ENCODE peak calls at places on chromosomes 7 and 10, in five cellular contexts. Y is ovary, H is esophagus squamous epithelium, E is sigmoid colon, X is colonic mucosa. M is an unnamed sample.

GRCh38 chr10:91090761-91091529 is 129.5 kb upstream of the PCGF5 start:
- DNase-seq in Y (no peak), H (no peak), E (no peak), X (no peak), M (peak)

GRCh38 chr10:102967123-102967522 is 49.0 kb downstream of the CNNM2 start:
- DNase-seq in X (no peak), Y (no peak), E (no peak), H (no peak), M (no peak)

GRCh38 chr10:5396545-5396944 is 8.1 kb downstream of the TUBAL3 start:
- DNase-seq in Y (no peak), E (no peak), H (no peak), X (no peak), M (no peak)

GRCh38 chr10:133475821-133476640 is 22.3 kb downstream of the SCART1 start:
- DNase-seq in H (no peak), Y (no peak), X (no peak), E (no peak), M (no peak)

GRCh38 chr10:45470098-45471012 is 96.3 kb downstream of the ALOX5 start:
- DNase-seq in H (no peak), Y (no peak), E (no peak), X (no peak), M (peak)

GRCh38 chr10:68153473-68154210 is 44.4 kb downstream of the MYPN start:
- DNase-seq in X (peak), E (no peak), Y (no peak), H (no peak), M (peak)

GRCh38 chr7:155665957-155666287 is 21.5 kb downstream of the RBM33 start:
- DNase-seq in H (no peak), X (no peak), Y (no peak), E (no peak), M (peak)

GRCh38 chr10:132709471-132709951 is 76.4 kb downstream of the NKX6-2 start:
- DNase-seq in Y (no peak), H (no peak), X (no peak), E (peak), M (no peak)

GRCh38 chr10:117503170-117503885 is 39.2 kb upstream of the EMX2 start:
- DNase-seq in Y (no peak), E (peak), X (no peak), H (no peak), M (peak)

GRCh38 chr10:129872001-129872400 is 92.1 kb downstream of the EBF3 start:
- DNase-seq in H (no peak), Y (no peak), E (no peak), X (no peak), M (no peak)

GRCh38 chr10:100743626-100744135 is 1.7 kb upstream of the PAX2 start:
- DNase-seq in H (no peak), X (no peak), Y (no peak), E (peak), M (peak)

GRCh38 chr7:1710936-1711335 is 40.9 kb downstream of the ELFN1 start:
- DNase-seq in H (no peak), Y (no peak), E (peak), X (no peak), M (no peak)

GRCh38 chr10:69742356-69742695 is 59.4 kb upstream of the COL13A1 start:
- DNase-seq in E (no peak), H (no peak), X (no peak), Y (no peak), M (no peak)

GRCh38 chr10:69741252-69741651 is 60.5 kb upstream of the COL13A1 start:
- DNase-seq in Y (no peak), H (no peak), X (no peak), E (no peak), M (no peak)

GRCh38 chr10:69744971-69745370 is 56.7 kb upstream of the COL13A1 start:
- DNase-seq in E (no peak), Y (no peak), X (no peak), H (no peak), M (no peak)

GRCh38 chr10:69741671-69742355 is 59.9 kb upstream of the COL13A1 start:
- DNase-seq in E (no peak), X (no peak), H (no peak), Y (no peak), M (no peak)

DNA sequence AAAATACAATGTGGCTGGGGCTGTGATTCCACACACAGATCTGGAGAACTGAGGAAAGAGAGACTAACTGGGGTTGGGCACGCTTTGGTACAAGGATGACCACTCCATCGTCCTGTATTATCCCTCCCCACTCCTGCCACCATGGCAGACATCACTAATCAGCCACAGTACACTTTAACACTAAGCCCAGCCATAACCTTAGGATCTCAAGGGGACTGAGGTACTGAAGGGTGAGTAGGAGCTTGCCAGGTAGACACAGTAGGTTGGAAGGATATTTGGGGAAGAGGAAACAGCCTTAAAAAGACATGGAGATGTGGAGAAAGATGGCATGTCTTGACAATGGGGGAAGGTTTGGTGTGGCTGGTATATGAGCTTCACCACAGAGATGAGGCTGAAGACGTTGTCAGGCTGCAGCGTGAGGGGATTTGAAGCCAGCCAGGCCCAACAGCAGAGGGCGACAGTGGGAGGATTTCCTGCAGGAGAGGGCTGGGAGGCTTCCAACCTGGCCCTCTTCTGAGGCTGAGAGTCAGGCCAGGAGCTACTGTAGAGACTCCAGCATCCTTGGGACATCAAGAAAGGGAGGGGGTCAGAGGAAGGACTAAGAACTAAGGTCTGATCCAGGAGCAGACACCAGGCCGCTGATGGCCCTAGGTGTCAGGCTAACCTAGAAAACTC is 58.6 kb upstream of the COL13A1 start:
- DNase-seq in X (peak), E (no peak), Y (no peak), H (no peak), M (peak)
- TF ChIP-seq CTCF in X (peak), E (no peak), Y (no peak), H (peak), M (peak)

DNA sequence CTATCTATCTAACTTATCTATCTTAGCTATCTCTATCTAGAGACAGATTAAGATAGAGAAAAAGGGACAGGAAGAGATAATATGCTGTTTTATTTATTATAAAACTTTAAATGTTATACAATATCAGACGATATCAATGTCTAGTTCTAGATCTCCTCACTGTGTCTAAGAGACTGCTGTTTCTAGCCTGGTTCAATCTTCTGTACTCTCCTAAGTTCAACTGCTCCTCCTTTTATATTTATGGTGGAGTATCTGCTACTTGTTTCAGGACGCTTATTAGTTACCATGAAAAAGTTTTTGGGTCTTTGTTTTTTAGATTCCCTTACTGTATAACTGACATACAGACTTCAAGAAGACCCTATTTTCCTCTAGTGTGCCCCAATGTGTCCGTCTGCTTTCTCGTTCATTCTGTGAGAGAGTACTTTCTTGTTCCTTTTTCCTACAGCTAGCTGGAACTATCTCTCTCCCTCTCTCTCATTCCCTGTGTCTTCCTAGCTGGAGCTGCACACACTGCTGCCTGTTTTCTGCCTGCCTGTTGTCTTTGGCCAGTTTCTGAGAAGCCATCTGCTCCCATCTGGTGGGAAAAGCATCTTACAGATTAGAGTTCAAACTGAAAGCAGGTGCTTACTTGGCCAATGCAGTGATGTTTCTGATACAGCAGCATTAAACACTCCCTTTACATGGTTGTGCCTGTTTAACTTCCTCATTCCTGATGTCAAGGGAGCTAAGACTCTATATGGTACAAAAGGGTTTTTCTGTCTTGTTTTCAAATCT is 49.4 kb upstream of the ARL4A start:
- DNase-seq in H (no peak), E (no peak), X (no peak), Y (no peak), M (no peak)
- H3K4me3 ChIP-seq in H (no peak), E (no peak), X (no peak), Y (no peak), M (peak)

GRCh38 chr7:90595341-90595800 is 750 bp upstream of the CDK14 start:
- DNase-seq in X (peak), E (no peak), Y (no peak), H (no peak), M (peak)

GRCh38 chr7:90597527-90597871 is 1.4 kb downstream of the CDK14 start:
- DNase-seq in X (no peak), E (no peak), H (no peak), Y (no peak), M (no peak)

GRCh38 chr7:90595801-90596683 is at the start of gene CDK14:
- DNase-seq in Y (peak), H (no peak), E (peak), X (peak), M (peak)

GRCh38 chr7:90597879-90598278 is 1.8 kb downstream of the CDK14 start:
- DNase-seq in X (no peak), Y (no peak), H (no peak), E (no peak), M (no peak)

DNA sequence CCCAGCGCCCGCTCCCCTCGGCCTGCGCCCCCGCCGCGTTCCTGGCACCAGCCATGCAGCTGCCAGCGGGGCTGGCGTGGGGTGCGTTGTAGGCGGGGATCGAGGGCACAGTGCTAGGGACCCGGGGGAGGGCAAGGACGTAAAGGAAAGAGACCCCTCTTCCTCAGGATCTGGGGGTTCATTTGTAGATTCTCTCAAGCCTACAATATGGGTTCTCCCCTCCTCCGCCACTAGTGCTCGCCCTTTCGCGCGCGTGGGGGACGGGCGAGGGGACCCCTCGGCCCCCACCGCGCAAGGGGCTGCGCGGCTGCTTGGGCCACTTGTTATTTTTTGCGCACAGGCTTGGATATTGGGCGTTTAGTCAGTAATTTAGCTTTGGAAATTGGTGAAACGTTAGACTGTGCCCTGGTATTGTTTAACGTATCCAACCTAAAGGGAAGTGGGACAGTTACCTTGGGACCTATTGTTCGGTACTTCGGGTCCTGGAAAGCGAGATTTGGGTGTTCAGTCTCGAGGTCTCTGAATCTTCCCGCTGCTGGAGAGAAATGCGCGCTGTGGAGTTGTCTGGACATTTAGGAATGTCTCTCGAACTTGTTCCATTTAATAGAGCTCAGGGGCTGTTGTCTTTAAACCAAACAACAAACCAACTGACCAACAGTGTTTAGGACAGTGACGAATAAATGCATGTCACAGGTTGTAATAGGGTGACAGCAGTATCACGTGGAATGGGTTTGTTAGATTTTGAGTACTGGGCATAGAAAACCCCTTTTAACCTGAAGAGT is 815 bp downstream of the CDK14 start:
- DNase-seq in H (no peak), X (no peak), E (no peak), Y (no peak), M (peak)
- TF ChIP-seq CTCF in H (no peak), X (no peak), E (no peak), Y (no peak), M (no peak)

GRCh38 chr7:151013356-151013727 is 11.0 kb downstream of the ATG9B start:
- DNase-seq in Y (peak), H (no peak), E (no peak), X (peak), M (no peak)
- H3K4me3 ChIP-seq in Y (no peak), H (peak), E (peak), X (peak), M (peak)

GRCh38 chr7:4765776-4766490 is 9.5 kb upstream of the AP5Z1 start:
- DNase-seq in E (no peak), X (no peak), Y (no peak), H (no peak), M (no peak)
- TF ChIP-seq CTCF in E (no peak), X (no peak), Y (no peak), H (peak), M (peak)

GRCh38 chr7:45026013-45026412 is 26.0 kb downstream of the CCM2 start:
- DNase-seq in E (no peak), X (no peak), Y (no peak), H (no peak), M (no peak)
- H3K4me3 ChIP-seq in E (no peak), X (no peak), Y (no peak), H (no peak), M (no peak)

DNA sequence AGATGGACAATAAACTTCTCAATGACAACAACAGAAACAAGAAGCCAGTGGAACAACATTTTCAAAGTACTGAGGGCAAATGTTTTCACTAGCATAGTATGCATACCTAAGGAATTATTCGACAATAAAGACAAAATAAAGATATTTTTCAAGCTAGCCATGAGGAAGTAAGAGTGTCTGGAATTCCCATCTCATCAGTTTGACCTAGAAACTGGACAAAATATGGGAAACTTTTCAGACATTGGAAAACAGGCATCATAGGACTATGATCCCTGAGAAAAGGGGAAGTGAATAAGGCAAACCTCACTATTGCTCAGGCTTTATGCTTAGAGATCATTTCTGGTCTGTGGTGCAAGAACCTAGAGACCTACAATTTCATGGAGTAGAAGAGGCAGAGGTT is 86.3 kb downstream of the OAT start:
- DNase-seq in Y (no peak), E (no peak), X (no peak), H (no peak), M (peak)
- TF ChIP-seq CTCF in Y (no peak), E (no peak), X (no peak), H (no peak), M (no peak)

GRCh38 chr10:10515479-10516204 is 502.0 kb upstream of the CELF2 start:
- DNase-seq in Y (no peak), X (no peak), E (no peak), H (no peak), M (no peak)
- H3K4me3 ChIP-seq in Y (no peak), X (no peak), E (no peak), H (no peak), M (no peak)

GRCh38 chr7:149016876-149017275 is 11.4 kb downstream of the PDIA4 start:
- DNase-seq in Y (no peak), E (no peak), X (no peak), H (no peak), M (no peak)
- TF ChIP-seq CTCF in Y (no peak), E (no peak), X (no peak), H (no peak), M (no peak)

M was measured in AG10803.